ENCODE peak calls at places on chromosomes 13 and 19, in six cellular contexts. One of them, this sample, is unnamed.

GRCh38 chr19:2050349-2050990 is 574 bp downstream of the MKNK2 start:
- DNase-seq in HCT116: no peak
- DNase-seq in CD8-positive, alpha-beta memory T cell: no peak
- DNase-seq in psoas muscle: no peak
- DNase-seq in hepatocyte: no peak
- DNase-seq in pancreas: peak; percentile 48
- DNase-seq in this sample: no peak

GRCh38 chr19:8663920-8664670 is 33.7 kb downstream of the NFILZ start:
- DNase-seq in psoas muscle: no peak
- DNase-seq in hepatocyte: no peak
- DNase-seq in CD8-positive, alpha-beta memory T cell: peak; percentile 21
- DNase-seq in pancreas: no peak
- DNase-seq in HCT116: no peak
- DNase-seq in this sample: peak; percentile 30

GRCh38 chr13:110684388-110685056 is 21.4 kb downstream of the CARS2 start:
- DNase-seq in psoas muscle: no peak
- DNase-seq in HCT116: no peak
- DNase-seq in hepatocyte: peak; percentile 27
- DNase-seq in CD8-positive, alpha-beta memory T cell: no peak
- DNase-seq in pancreas: no peak
- DNase-seq in this sample: no peak

GRCh38 chr13:81872581-81872980 is 1531.7 kb upstream of the SPRY2 start:
- DNase-seq in pancreas: no peak
- DNase-seq in hepatocyte: peak; percentile 53
- DNase-seq in HCT116: peak; percentile 12
- DNase-seq in psoas muscle: no peak
- DNase-seq in CD8-positive, alpha-beta memory T cell: no peak
- DNase-seq in this sample: peak; percentile 16

GRCh38 chr13:94464771-94465170 is 14.7 kb downstream of the DCT start:
- DNase-seq in psoas muscle: no peak
- DNase-seq in hepatocyte: no peak
- DNase-seq in pancreas: no peak
- DNase-seq in CD8-positive, alpha-beta memory T cell: no peak
- DNase-seq in HCT116: no peak
- DNase-seq in this sample: no peak

GRCh38 chr13:25738797-25739196 is 313.0 kb downstream of the SHISA2 start:
- DNase-seq in hepatocyte: peak; percentile 19
- DNase-seq in psoas muscle: no peak
- DNase-seq in CD8-positive, alpha-beta memory T cell: no peak
- DNase-seq in pancreas: no peak
- DNase-seq in HCT116: no peak
- DNase-seq in this sample: no peak

GRCh38 chr13:91601273-91601672 is 202.9 kb downstream of the GPC5 start:
- DNase-seq in CD8-positive, alpha-beta memory T cell: no peak
- DNase-seq in pancreas: no peak
- DNase-seq in psoas muscle: no peak
- DNase-seq in hepatocyte: no peak
- DNase-seq in HCT116: no peak
- DNase-seq in this sample: no peak

GRCh38 chr13:68046900-68047299 is 816.8 kb upstream of the PCDH9 start:
- DNase-seq in psoas muscle: no peak
- DNase-seq in HCT116: no peak
- DNase-seq in CD8-positive, alpha-beta memory T cell: no peak
- DNase-seq in hepatocyte: no peak
- DNase-seq in pancreas: no peak
- DNase-seq in this sample: no peak

GRCh38 chr13:112790735-112791641 is 101.2 kb downstream of the ATP11A start:
- DNase-seq in HCT116: no peak
- DNase-seq in hepatocyte: no peak
- DNase-seq in pancreas: no peak
- DNase-seq in CD8-positive, alpha-beta memory T cell: no peak
- DNase-seq in psoas muscle: no peak
- DNase-seq in this sample: peak; percentile 56

GRCh38 chr19:32397736-32398135 is 7.8 kb upstream of the DPY19L3 start:
- DNase-seq in pancreas: no peak
- DNase-seq in CD8-positive, alpha-beta memory T cell: no peak
- DNase-seq in psoas muscle: no peak
- DNase-seq in hepatocyte: peak; percentile 49
- DNase-seq in HCT116: no peak
- DNase-seq in this sample: no peak

GRCh38 chr13:77728265-77728966 is 30.9 kb downstream of the SLAIN1 start:
- DNase-seq in CD8-positive, alpha-beta memory T cell: no peak
- DNase-seq in hepatocyte: no peak
- DNase-seq in HCT116: no peak
- DNase-seq in psoas muscle: no peak
- DNase-seq in pancreas: no peak
- DNase-seq in this sample: peak; percentile 44

GRCh38 chr13:77732287-77732686 is 34.8 kb downstream of the SLAIN1 start:
- DNase-seq in psoas muscle: no peak
- DNase-seq in HCT116: no peak
- DNase-seq in hepatocyte: no peak
- DNase-seq in pancreas: no peak
- DNase-seq in CD8-positive, alpha-beta memory T cell: no peak
- DNase-seq in this sample: no peak

GRCh38 chr13:77724092-77724491 is 26.6 kb downstream of the SLAIN1 start:
- DNase-seq in pancreas: no peak
- DNase-seq in psoas muscle: no peak
- DNase-seq in HCT116: no peak
- DNase-seq in CD8-positive, alpha-beta memory T cell: no peak
- DNase-seq in hepatocyte: no peak
- DNase-seq in this sample: no peak

GRCh38 chr13:77733674-77734073 is 36.2 kb downstream of the SLAIN1 start:
- DNase-seq in HCT116: no peak
- DNase-seq in CD8-positive, alpha-beta memory T cell: no peak
- DNase-seq in psoas muscle: no peak
- DNase-seq in hepatocyte: no peak
- DNase-seq in pancreas: no peak
- DNase-seq in this sample: no peak

GRCh38 chr13:77729502-77730221 is 32.2 kb downstream of the SLAIN1 start:
- DNase-seq in CD8-positive, alpha-beta memory T cell: no peak
- DNase-seq in pancreas: no peak
- DNase-seq in psoas muscle: no peak
- DNase-seq in HCT116: no peak
- DNase-seq in hepatocyte: no peak
- DNase-seq in this sample: no peak
- H3K4me3 ChIP-seq in CD8-positive, alpha-beta memory T cell: no peak overlapping the region
- H3K4me3 ChIP-seq in pancreas: no peak overlapping the region
- H3K4me3 ChIP-seq in psoas muscle: no peak overlapping the region
- H3K4me3 ChIP-seq in HCT116: no peak overlapping the region
- H3K4me3 ChIP-seq in hepatocyte: no peak overlapping the region
- H3K4me3 ChIP-seq in this sample: no peak overlapping the region

DNA sequence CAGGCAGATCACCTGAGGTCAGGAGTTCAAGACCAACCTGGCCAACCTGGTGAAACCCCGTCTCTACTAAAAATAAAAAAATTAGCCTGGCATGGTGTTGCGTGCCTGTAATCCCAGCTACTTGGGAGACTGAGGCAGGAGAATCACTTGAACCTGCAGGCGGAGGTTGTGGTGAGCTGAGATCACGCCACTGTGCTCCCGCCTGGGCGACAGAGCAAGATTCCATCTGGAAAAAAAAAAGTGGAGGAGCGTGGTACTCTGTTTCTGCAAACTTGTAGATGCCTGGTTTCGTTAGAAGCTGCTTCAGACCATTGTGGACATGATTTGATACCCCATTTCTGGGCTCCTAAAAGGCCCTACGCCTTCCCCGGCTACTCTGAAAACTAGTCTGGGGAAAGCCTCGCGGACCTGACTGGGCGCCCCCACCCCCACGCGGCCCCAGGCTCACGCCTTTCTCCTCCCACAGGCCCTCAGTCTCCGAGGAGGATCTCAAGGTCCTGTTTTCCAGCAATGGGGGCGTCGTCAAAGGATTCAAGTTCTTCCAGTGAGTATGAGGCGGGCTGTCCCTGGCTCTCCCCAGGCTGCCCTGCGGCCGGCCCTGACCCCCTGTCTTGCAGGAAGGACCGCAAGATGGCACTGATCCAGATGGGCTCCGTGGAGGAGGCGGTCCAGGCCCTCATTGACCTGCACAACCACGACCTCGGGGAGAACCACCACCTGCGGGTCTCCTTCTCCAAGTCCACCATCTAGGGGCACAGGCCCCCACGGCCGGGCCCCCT is 11.5 kb downstream of the PLPPR3 start:
- DNase-seq in CD8-positive, alpha-beta memory T cell: no peak
- DNase-seq in HCT116: no peak
- DNase-seq in pancreas: no peak
- DNase-seq in hepatocyte: no peak
- DNase-seq in psoas muscle: no peak
- DNase-seq in this sample: no peak
- H3K36me3 ChIP-seq in CD8-positive, alpha-beta memory T cell: peaks cover 39% of the 10 kb centered on the region
- H3K36me3 ChIP-seq in HCT116: peaks cover 59% of the 10 kb centered on the region
- H3K36me3 ChIP-seq in pancreas: peaks cover 73% of the 10 kb centered on the region
- H3K36me3 ChIP-seq in hepatocyte: peaks cover 5% of the 10 kb centered on the region
- H3K36me3 ChIP-seq in psoas muscle: peaks cover 78% of the 10 kb centered on the region
- H3K36me3 ChIP-seq in this sample: peaks cover 81% of the 10 kb centered on the region

DNA sequence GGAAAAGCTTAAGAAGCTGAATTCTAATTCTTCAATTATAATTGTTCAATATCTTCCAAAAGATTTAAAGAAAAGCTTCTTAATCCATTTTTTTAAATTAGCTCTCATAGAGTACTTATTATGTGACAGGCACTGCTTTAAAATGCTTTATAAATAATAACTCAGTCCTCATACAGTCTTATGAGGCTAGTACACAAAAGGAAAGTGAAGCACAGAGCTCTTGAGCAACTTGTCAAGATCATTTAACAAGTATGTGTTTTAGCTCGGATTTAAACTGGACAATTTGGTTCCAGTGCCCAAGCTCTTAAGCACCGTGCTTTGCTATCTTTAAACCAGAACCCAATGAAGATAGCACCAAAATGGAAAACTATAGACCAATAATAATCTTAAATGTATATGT is 106.1 kb downstream of the DHRS12 start:
- DNase-seq in HCT116: no peak
- DNase-seq in CD8-positive, alpha-beta memory T cell: no peak
- DNase-seq in psoas muscle: no peak
- DNase-seq in hepatocyte: no peak
- DNase-seq in pancreas: no peak
- DNase-seq in this sample: no peak
- H3K4me3 ChIP-seq in HCT116: no peak overlapping the region
- H3K4me3 ChIP-seq in CD8-positive, alpha-beta memory T cell: no peak overlapping the region
- H3K4me3 ChIP-seq in psoas muscle: no peak overlapping the region
- H3K4me3 ChIP-seq in hepatocyte: no peak overlapping the region
- H3K4me3 ChIP-seq in pancreas: no peak overlapping the region
- H3K4me3 ChIP-seq in this sample: no peak overlapping the region

GRCh38 chr19:55694656-55695491 is 19.8 kb downstream of the EPN1 start:
- DNase-seq in hepatocyte: no peak
- DNase-seq in psoas muscle: no peak
- DNase-seq in pancreas: no peak
- DNase-seq in HCT116: no peak
- DNase-seq in CD8-positive, alpha-beta memory T cell: no peak
- DNase-seq in this sample: no peak

GRCh38 chr19:55692681-55693081 is 17.7 kb downstream of the EPN1 start:
- DNase-seq in HCT116: no peak
- DNase-seq in psoas muscle: peak; percentile 36
- DNase-seq in CD8-positive, alpha-beta memory T cell: no peak
- DNase-seq in pancreas: no peak
- DNase-seq in hepatocyte: no peak
- DNase-seq in this sample: no peak

GRCh38 chr19:55693336-55693974 is 18.4 kb downstream of the EPN1 start:
- DNase-seq in CD8-positive, alpha-beta memory T cell: no peak
- DNase-seq in pancreas: no peak
- DNase-seq in HCT116: no peak
- DNase-seq in psoas muscle: no peak
- DNase-seq in hepatocyte: no peak
- DNase-seq in this sample: no peak

GRCh38 chr19:55695511-55696290 is 20.7 kb downstream of the EPN1 start:
- DNase-seq in hepatocyte: no peak
- DNase-seq in HCT116: no peak
- DNase-seq in CD8-positive, alpha-beta memory T cell: no peak
- DNase-seq in psoas muscle: no peak
- DNase-seq in pancreas: no peak
- DNase-seq in this sample: no peak

DNA sequence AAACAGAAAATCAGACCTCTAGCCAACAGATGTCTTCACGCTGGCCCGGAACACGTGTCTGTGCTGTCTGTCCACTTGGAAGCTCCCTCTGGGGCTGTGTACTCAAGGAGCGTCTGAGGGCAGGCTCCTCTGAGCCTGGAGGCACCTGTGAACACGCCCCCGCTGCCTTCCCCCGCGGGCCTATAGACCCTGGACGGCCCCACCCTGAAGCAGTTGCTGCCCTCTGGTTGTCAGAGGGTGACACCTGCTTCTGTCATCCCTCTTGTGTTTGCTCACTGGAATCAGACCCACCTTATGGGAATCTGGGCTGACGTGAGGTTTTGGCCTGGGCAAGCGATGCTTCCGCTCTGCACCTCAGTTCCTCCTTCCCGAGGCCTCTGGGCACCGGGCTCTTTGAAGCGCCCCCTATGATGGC is 19.2 kb downstream of the EPN1 start:
- DNase-seq in hepatocyte: no peak
- DNase-seq in psoas muscle: no peak
- DNase-seq in pancreas: no peak
- DNase-seq in HCT116: no peak
- DNase-seq in CD8-positive, alpha-beta memory T cell: no peak
- DNase-seq in this sample: no peak
- H3K36me3 ChIP-seq in hepatocyte: no peaks in the 10 kb centered on the region
- H3K36me3 ChIP-seq in psoas muscle: peaks cover 92% of the 10 kb centered on the region
- H3K36me3 ChIP-seq in pancreas: peaks cover 68% of the 10 kb centered on the region
- H3K36me3 ChIP-seq in HCT116: peaks cover 32% of the 10 kb centered on the region
- H3K36me3 ChIP-seq in CD8-positive, alpha-beta memory T cell: peaks cover 27% of the 10 kb centered on the region
- H3K36me3 ChIP-seq in this sample: peaks cover 52% of the 10 kb centered on the region

DNA sequence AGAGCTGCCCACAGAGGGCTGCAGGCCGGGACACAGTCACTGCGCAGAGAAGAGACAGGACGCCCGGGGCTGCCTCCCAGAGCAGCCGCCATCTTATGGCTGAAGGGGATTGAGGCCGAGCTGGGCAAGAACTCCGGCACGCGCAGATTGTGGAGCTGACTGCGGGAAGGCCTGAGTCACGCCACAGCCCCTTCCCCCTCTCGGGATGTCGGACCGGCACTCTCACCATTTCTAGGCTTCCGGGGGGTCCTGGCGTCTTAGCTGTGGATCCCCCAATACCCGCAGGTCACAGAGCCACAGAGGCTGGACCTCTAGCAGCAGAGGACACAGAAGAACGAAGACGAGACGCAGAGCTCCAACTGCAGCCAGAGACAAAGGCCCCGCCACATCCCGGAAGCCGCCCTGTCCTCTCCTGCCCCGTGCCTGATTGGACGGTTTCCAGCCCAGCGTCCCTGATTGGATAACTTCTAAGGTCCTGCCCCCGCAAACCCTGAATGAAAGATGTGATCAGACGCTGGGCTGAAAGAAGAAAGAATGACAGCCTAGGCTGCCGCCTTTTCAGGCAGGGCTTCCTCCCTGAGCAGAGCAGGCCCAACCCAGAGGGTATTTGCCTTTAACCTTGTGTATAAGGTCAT is at the start of gene ZNF43:
- DNase-seq in psoas muscle: peak; percentile 97
- DNase-seq in pancreas: peak; percentile 93
- DNase-seq in hepatocyte: peak; percentile 96
- DNase-seq in HCT116: no peak
- DNase-seq in CD8-positive, alpha-beta memory T cell: peak; percentile 87
- DNase-seq in this sample: peak; percentile 94
- H3K4me3 ChIP-seq in psoas muscle: peak within 1 kb of the TSS; percentile 85
- H3K4me3 ChIP-seq in pancreas: peak within 1 kb of the TSS; percentile 41
- H3K4me3 ChIP-seq in hepatocyte: peak within 1 kb of the TSS; percentile 77
- H3K4me3 ChIP-seq in HCT116: no peak within 1 kb of the TSS
- H3K4me3 ChIP-seq in CD8-positive, alpha-beta memory T cell: peak within 1 kb of the TSS; percentile 91
- H3K4me3 ChIP-seq in this sample: peak within 1 kb of the TSS; percentile 72

GRCh38 chr19:4933528-4933927 is 24.2 kb downstream of the UHRF1 start:
- DNase-seq in pancreas: no peak
- DNase-seq in HCT116: no peak
- DNase-seq in CD8-positive, alpha-beta memory T cell: no peak
- DNase-seq in psoas muscle: no peak
- DNase-seq in hepatocyte: no peak
- DNase-seq in this sample: no peak
- H3K36me3 ChIP-seq in pancreas: no peaks in the 10 kb centered on the region
- H3K36me3 ChIP-seq in HCT116: peaks cover 49% of the 10 kb centered on the region
- H3K36me3 ChIP-seq in CD8-positive, alpha-beta memory T cell: no peaks in the 10 kb centered on the region
- H3K36me3 ChIP-seq in psoas muscle: no peaks in the 10 kb centered on the region
- H3K36me3 ChIP-seq in hepatocyte: no peaks in the 10 kb centered on the region
- H3K36me3 ChIP-seq in this sample: peaks cover 81% of the 10 kb centered on the region